ENCODE peak calls at places on chromosomes 7 and 10, in ten cellular contexts. U, H, R, Z, T, V, D, Y, C and A are unnamed samples.
A peak's percentile ranks its signal among the peaks of the same experiment; 100 is the strongest.

GRCh38 chr7:19754521-19755116 is 18.8 kb downstream of the TMEM196 start:
- DNase-seq in U (peak; percentile 81), H (peak; percentile 21), R (no peak), Z (no peak), T (no peak), V (no peak), D (peak; percentile 75), Y (peak; percentile 16), C (peak; percentile 25), A (peak; percentile 88)

GRCh38 chr7:1823376-1824150 is 153.5 kb downstream of the ELFN1 start:
- DNase-seq in U (no peak), H (no peak), R (peak; percentile 70), Z (no peak), T (no peak), V (no peak), D (no peak), Y (no peak), C (no peak), A (no peak)

GRCh38 chr10:54650547-54650946 is 150.5 kb downstream of the PCDH15 start:
- DNase-seq in U (no peak), H (no peak), R (no peak), Z (no peak), T (no peak), V (no peak), D (no peak), Y (no peak), C (no peak), A (no peak)

GRCh38 chr7:70595741-70596574 is 536.0 kb upstream of the GALNT17 start:
- DNase-seq in U (no peak), H (no peak), R (no peak), Z (peak; percentile 5), T (no peak), V (peak; percentile 61), D (peak; percentile 76), Y (peak; percentile 42), C (peak; percentile 14), A (no peak)

GRCh38 chr10:58384536-58384998 is 643 bp upstream of the TFAM start:
- DNase-seq in U (no peak), H (no peak), R (no peak), Z (no peak), T (no peak), V (no peak), D (no peak), Y (peak; percentile 5), C (peak; percentile 41), A (no peak)

GRCh38 chr7:17183630-17184328 is 114.7 kb upstream of the AHR start:
- DNase-seq in U (no peak), H (no peak), R (no peak), Z (no peak), T (no peak), V (no peak), D (no peak), Y (no peak), C (no peak), A (no peak)

GRCh38 chr10:22321156-22321711 is 335 bp downstream of the BMI1 start:
- DNase-seq in U (peak; percentile 77), H (peak; percentile 26), R (peak; percentile 91), Z (no peak), T (peak; percentile 57), V (peak; percentile 73), D (peak; percentile 55), Y (peak; percentile 49), C (peak; percentile 63), A (peak; percentile 80)

GRCh38 chr10:126975221-126975620 is 70.0 kb downstream of the DOCK1 start:
- DNase-seq in U (no peak), H (no peak), R (no peak), Z (no peak), T (no peak), V (no peak), D (no peak), Y (no peak), C (no peak), A (no peak)

GRCh38 chr7:68461430-68461829 is 1136.8 kb upstream of the AUTS2 start:
- DNase-seq in U (no peak), H (no peak), R (no peak), Z (no peak), T (no peak), V (no peak), D (no peak), Y (no peak), C (no peak), A (no peak)

GRCh38 chr10:118621304-118621942 is 26.0 kb upstream of the PRLHR start:
- DNase-seq in U (no peak), H (no peak), R (no peak), Z (no peak), T (peak; percentile 2), V (no peak), D (no peak), Y (no peak), C (peak; percentile 82), A (no peak)

GRCh38 chr10:23375366-23375765 is 30.8 kb upstream of the C10orf67 start:
- DNase-seq in U (no peak), H (no peak), R (peak; percentile 39), Z (no peak), T (no peak), V (no peak), D (no peak), Y (no peak), C (no peak), A (no peak)

GRCh38 chr7:43249808-43250145 is 137.3 kb downstream of the HECW1 start:
- DNase-seq in U (no peak), H (no peak), R (no peak), Z (no peak), T (no peak), V (no peak), D (no peak), Y (no peak), C (no peak), A (no peak)

GRCh38 chr10:11329055-11329673 is 282.3 kb downstream of the USP6NL start:
- DNase-seq in U (no peak), H (peak; percentile 77), R (no peak), Z (no peak), T (no peak), V (no peak), D (no peak), Y (no peak), C (no peak), A (no peak)

GRCh38 chr7:29254663-29255062 is 60.1 kb downstream of the CHN2 start:
- DNase-seq in U (peak; percentile 71), H (no peak), R (no peak), Z (no peak), T (no peak), V (no peak), D (no peak), Y (no peak), C (no peak), A (no peak)

GRCh38 chr7:26284995-26285632 is 6.5 kb upstream of the SNX10 start:
- DNase-seq in U (peak; percentile 52), H (peak; percentile 39), R (peak; percentile 32), Z (no peak), T (peak; percentile 11), V (no peak), D (peak; percentile 32), Y (no peak), C (peak; percentile 8), A (peak; percentile 68)

GRCh38 chr10:101289541-101289940 is 60.3 kb upstream of the LBX1 start:
- DNase-seq in U (no peak), H (no peak), R (no peak), Z (no peak), T (no peak), V (no peak), D (no peak), Y (no peak), C (no peak), A (no peak)

GRCh38 chr7:135386181-135386580 is 123.7 kb downstream of the CNOT4 start:
- DNase-seq in U (no peak), H (no peak), R (no peak), Z (no peak), T (no peak), V (no peak), D (no peak), Y (no peak), C (no peak), A (no peak)

GRCh38 chr7:51847461-51848134 is 531.0 kb upstream of the COBL start:
- DNase-seq in U (no peak), H (no peak), R (no peak), Z (no peak), T (no peak), V (no peak), D (no peak), Y (no peak), C (no peak), A (no peak)

GRCh38 chr7:115748123-115748738 is 282.3 kb downstream of the TFEC start:
- DNase-seq in U (peak; percentile 29), H (no peak), R (no peak), Z (no peak), T (no peak), V (no peak), D (peak; percentile 29), Y (no peak), C (peak; percentile 10), A (no peak)

GRCh38 chr10:126133906-126134703 is 237.7 kb downstream of the FANK1 start:
- DNase-seq in U (no peak), H (no peak), R (no peak), Z (no peak), T (no peak), V (no peak), D (no peak), Y (no peak), C (no peak), A (no peak)

GRCh38 chr7:149564340-149565095 is 66.9 kb upstream of the ZNF746 start:
- DNase-seq in U (no peak), H (no peak), R (no peak), Z (no peak), T (no peak), V (no peak), D (no peak), Y (no peak), C (no peak), A (no peak)

GRCh38 chr7:25095516-25096345 is 29.3 kb downstream of the CYCS start:
- DNase-seq in U (no peak), H (no peak), R (no peak), Z (no peak), T (no peak), V (no peak), D (no peak), Y (no peak), C (no peak), A (no peak)